ENCODE peak calls at places on chromosomes 16 and 17, in five cellular contexts. W, X, V, E and I are unnamed samples.

GRCh38 chr16:84277244-84277823 is 17.3 kb upstream of the WFDC1 start:
- DNase-seq in E (no peak), X (peak; percentile 79), W (peak; percentile 51), V (peak; percentile 81), I (no peak)

GRCh38 chr16:88385831-88386815 is 3.4 kb downstream of the ZNF469 start:
- DNase-seq in E (no peak), V (no peak), X (no peak), W (no peak), I (no peak)

GRCh38 chr17:50274142-50274944 is at the start of gene TMEM92:
- DNase-seq in V (peak; percentile 86), E (no peak), W (no peak), X (peak; percentile 57), I (peak; percentile 92)

GRCh38 chr16:84340305-84341040 is 27.9 kb upstream of the ATP2C2 start:
- DNase-seq in X (no peak), V (no peak), W (no peak), E (no peak), I (no peak)

GRCh38 chr16:55280622-55281021 is 43.4 kb upstream of the IRX6 start:
- DNase-seq in V (no peak), W (no peak), X (peak; percentile 40), E (no peak), I (no peak)

GRCh38 chr16:23500212-23500865 is 10.0 kb downstream of the GGA2 start:
- DNase-seq in E (no peak), X (no peak), W (no peak), V (no peak), I (no peak)

GRCh38 chr17:80429356-80430275 is 14.6 kb downstream of the ENDOV start:
- DNase-seq in E (no peak), W (no peak), X (no peak), V (no peak), I (no peak)

GRCh38 chr17:44130693-44131349 is 7.4 kb upstream of the HDAC5 start:
- DNase-seq in W (peak; percentile 67), E (no peak), X (no peak), V (no peak), I (no peak)

GRCh38 chr16:69917739-69918138 is 33.4 kb upstream of the CLEC18A start:
- DNase-seq in X (no peak), E (no peak), V (no peak), W (no peak), I (peak; percentile 71)

GRCh38 chr17:51475650-51476221 is 215.4 kb downstream of the UTP18 start:
- DNase-seq in V (no peak), E (no peak), W (no peak), X (peak; percentile 56), I (no peak)

GRCh38 chr16:66961065-66961744 is at the start of gene CES3:
- DNase-seq in W (peak; percentile 85), V (peak; percentile 86), E (no peak), X (peak; percentile 82), I (peak; percentile 79)

GRCh38 chr16:28188085-28188916 is 23.5 kb downstream of the XPO6 start:
- DNase-seq in W (no peak), X (no peak), V (no peak), E (peak; percentile 91), I (no peak)

GRCh38 chr17:72839086-72839728 is 253.3 kb downstream of the SLC39A11 start:
- DNase-seq in X (no peak), V (no peak), W (no peak), E (no peak), I (no peak)

GRCh38 chr16:81610144-81610842 is 165.7 kb downstream of the CMIP start:
- DNase-seq in X (peak; percentile 87), W (no peak), E (no peak), V (no peak), I (no peak)

GRCh38 chr17:83176272-83176955 is 97.0 kb downstream of the METRNL start:
- DNase-seq in X (no peak), W (no peak), E (no peak), V (no peak), I (no peak)

GRCh38 chr17:29219378-29220047 is 27.1 kb upstream of the CRYBA1 start:
- DNase-seq in X (peak; percentile 86), W (peak; percentile 77), V (peak; percentile 89), E (no peak), I (peak; percentile 94)

GRCh38 chr17:28008526-28008925 is 34.0 kb upstream of the NLK start:
- DNase-seq in V (peak; percentile 66), W (peak; percentile 16), X (no peak), E (no peak), I (peak; percentile 84)

GRCh38 chr16:79697562-79698112 is 97.1 kb upstream of the MAF start:
- DNase-seq in W (no peak), V (no peak), E (no peak), X (no peak), I (no peak)

GRCh38 chr16:10740000-10740844 is 3.4 kb upstream of the NUBP1 start:
- DNase-seq in E (no peak), V (no peak), X (no peak), W (no peak), I (no peak)

GRCh38 chr17:52751051-52751450 is 592.5 kb upstream of the CA10 start:
- DNase-seq in X (peak; percentile 6), V (no peak), W (no peak), E (no peak), I (no peak)

GRCh38 chr16:53358884-53359283 is 75.4 kb upstream of the RBL2 start:
- DNase-seq in X (no peak), E (no peak), V (no peak), W (no peak), I (no peak)

GRCh38 chr17:19387921-19388521 is 1.0 kb upstream of the MFAP4 start:
- DNase-seq in W (no peak), X (no peak), V (no peak), E (no peak), I (no peak)

GRCh38 chr17:15321556-15322250 is 19.7 kb downstream of the TEKT3 start:
- DNase-seq in E (no peak), X (no peak), W (no peak), V (no peak), I (no peak)

GRCh38 chr16:65661451-65661850 is 539.6 kb upstream of the CDH11 start:
- DNase-seq in V (no peak), X (no peak), W (no peak), E (no peak), I (no peak)

GRCh38 chr17:8700546-8700945 is 44.1 kb downstream of the CCDC42 start:
- DNase-seq in E (no peak), X (no peak), W (no peak), V (no peak), I (no peak)

GRCh38 chr16:785563-786535 is 2.3 kb downstream of the RPUSD1 start:
- DNase-seq in E (no peak), X (peak; percentile 86), W (peak; percentile 31), V (peak; percentile 62), I (peak; percentile 97)

GRCh38 chr17:1071103-1071825 is 74.3 kb downstream of the TIMM22 start:
- DNase-seq in W (no peak), V (no peak), X (peak; percentile 87), E (no peak), I (no peak)

GRCh38 chr17:41424111-41424635 is at the start of gene KRT37:
- DNase-seq in V (no peak), W (no peak), E (no peak), X (no peak), I (no peak)

GRCh38 chr16:14202697-14203096 is 131.6 kb downstream of the MRTFB start:
- DNase-seq in E (no peak), W (peak; percentile 54), V (peak; percentile 16), X (peak; percentile 51), I (no peak)

GRCh38 chr17:81228420-81228819 is 5.7 kb upstream of the CEP131 start:
- DNase-seq in V (no peak), X (no peak), W (no peak), E (no peak), I (no peak)

DNA sequence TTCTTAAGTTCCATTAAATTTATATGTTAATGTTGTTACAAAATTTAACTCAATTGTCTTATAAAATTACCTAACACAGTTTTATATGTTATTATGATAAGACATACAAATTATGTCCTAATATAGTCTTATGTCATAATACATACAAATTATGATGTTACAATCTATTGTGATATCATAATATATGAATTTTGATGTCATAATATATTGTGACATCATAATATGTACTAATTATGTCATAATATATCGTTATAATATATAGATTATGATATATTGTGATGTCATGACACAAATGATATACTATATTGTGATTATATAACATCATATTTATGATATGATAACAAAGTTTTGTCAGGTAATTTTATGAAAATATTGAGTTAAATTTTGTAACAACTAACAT is 1789.6 kb downstream of the TP53TG3F start:
- DNase-seq in W (no peak), V (no peak), E (no peak), X (no peak), I (no peak)
- H3K9me3 ChIP-seq in W (peaks cover 80% of the 10 kb centered on the region), V (peaks cover 2% of the 10 kb centered on the region), E (no peaks in the 10 kb centered on the region), X (no peaks in the 10 kb centered on the region), I (peaks cover 47% of the 10 kb centered on the region)

GRCh38 chr16:73116576-73116975 is 68.6 kb upstream of the ZFHX3 start:
- DNase-seq in E (no peak), X (no peak), W (no peak), V (no peak), I (no peak)
- TF ChIP-seq GABPA in E (no peak), X (no peak), W (no peak), V (no peak), I (no peak)

GRCh38 chr17:26809033-26809432 is 484.9 kb upstream of the WSB1 start:
- DNase-seq in V (no peak), W (no peak), X (no peak), E (peak; percentile 9), I (peak; percentile 3)

DNA sequence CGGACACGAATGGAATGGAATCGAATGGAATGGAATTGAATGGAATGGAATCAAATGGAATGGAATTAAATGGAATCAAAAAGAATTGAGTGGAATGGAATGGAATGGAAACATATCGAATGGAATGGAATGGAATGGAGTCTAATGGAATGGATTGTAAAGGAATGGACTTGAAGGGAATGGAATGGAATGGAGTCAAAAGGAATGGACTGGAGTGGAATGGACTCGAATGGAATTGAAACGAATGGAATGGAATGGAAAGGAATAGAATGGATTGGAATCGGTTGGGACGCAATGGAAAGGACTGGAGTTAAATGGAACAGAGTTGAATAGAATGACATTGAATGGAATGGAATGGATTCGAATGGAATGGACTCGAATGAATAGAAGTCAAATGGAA is 486.9 kb upstream of the WSB1 start:
- DNase-seq in E (no peak), W (no peak), X (no peak), V (no peak), I (no peak)
- H3K9me3 ChIP-seq in E (peaks cover 1% of the 10 kb centered on the region), W (peaks cover 88% of the 10 kb centered on the region), X (peaks cover 10% of the 10 kb centered on the region), V (peaks cover 3% of the 10 kb centered on the region), I (peaks cover 84% of the 10 kb centered on the region)

DNA sequence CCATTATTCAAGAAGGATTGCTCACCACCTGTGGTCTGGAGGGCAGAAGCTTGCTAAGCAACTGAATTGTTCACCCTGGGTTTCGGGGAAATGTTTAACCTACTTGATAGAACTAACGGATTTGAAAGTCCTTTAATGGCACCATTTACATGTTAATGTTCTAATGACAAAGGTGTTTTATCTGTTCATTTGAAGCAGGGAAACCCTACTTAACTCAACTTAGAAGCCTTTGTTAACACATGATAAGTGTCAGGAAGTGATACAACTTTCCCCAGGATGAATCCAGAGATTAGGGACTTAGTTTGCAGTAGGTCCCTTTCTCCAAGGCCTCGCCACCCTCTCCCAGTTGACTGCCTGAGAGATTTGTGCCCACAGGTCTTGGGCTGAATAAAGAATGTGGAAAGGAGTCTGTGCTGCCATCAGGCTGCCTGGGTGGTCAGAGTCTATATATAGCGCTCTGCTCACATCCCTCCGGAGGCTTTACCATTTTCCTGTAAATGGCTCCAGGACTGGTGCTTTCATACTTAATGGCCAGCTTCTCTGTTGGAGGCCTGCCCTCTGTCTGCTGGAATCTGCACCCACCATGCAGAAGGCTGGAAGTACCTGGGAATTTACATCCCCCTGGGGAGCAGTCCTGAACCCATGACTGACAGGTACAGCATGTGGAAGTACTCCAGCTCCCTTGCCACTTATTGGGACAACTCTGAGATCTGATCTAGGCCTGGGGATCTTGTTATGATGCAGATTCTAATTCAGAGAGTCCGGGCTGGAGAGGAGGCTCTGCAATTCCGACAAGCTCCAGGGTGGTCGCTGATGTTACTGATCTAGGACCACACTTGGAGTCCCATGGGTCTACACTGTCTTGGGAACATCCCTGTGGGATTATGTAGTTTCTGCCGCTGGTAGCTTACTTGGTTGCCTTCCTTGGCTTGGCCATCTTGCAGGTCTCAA is 99.9 kb downstream of the ASIC2 start:
- DNase-seq in X (no peak), W (no peak), V (no peak), E (no peak), I (peak; percentile 72)
- TF ChIP-seq GABPA in X (no peak), W (no peak), V (no peak), E (no peak), I (no peak)